ENCODE peak calls at places on chromosomes 16 and 17, in nine cellular contexts. C is progenitor cell of endocrine pancreas, R is BJ, N is cardiac muscle cell, E is GM12865, Q is DND-41, B is RWPE1, V is NB4, L is body of pancreas. U is an unnamed sample.

GRCh38 chr17:61294777-61295176 is 104.9 kb upstream of the TBX2 start:
- DNase-seq in C (no peak), R (no peak), N (no peak), E (peak; percentile 5), Q (no peak), B (no peak), V (no peak), L (no peak), U (no peak)

GRCh38 chr16:87705780-87706277 is 60.0 kb downstream of the KLHDC4 start:
- DNase-seq in C (peak; percentile 45), R (no peak), N (no peak), E (no peak), Q (no peak), B (no peak), V (no peak), L (peak; percentile 37), U (no peak)

GRCh38 chr17:79532107-79532790 is 78.6 kb downstream of the RBFOX3 start:
- DNase-seq in C (no peak), R (no peak), N (no peak), E (no peak), Q (no peak), B (no peak), V (no peak), L (no peak), U (peak; percentile 70)

GRCh38 chr16:11670171-11671131 is 2.2 kb downstream of the SNN start:
- DNase-seq in C (no peak), R (no peak), N (no peak), E (peak; percentile 83), Q (no peak), B (no peak), V (no peak), L (peak; percentile 74), U (peak; percentile 78)

GRCh38 chr17:28657756-28658155 is 4.0 kb downstream of the SDF2 start:
- DNase-seq in C (no peak), R (no peak), N (no peak), E (no peak), Q (no peak), B (no peak), V (no peak), L (no peak), U (no peak)

GRCh38 chr17:16197276-16197675 is 18.1 kb downstream of the NCOR1 start:
- DNase-seq in C (no peak), R (no peak), N (no peak), E (no peak), Q (no peak), B (no peak), V (no peak), L (no peak), U (no peak)

GRCh38 chr16:87119168-87119567 is 198.0 kb downstream of the C16orf95 start:
- DNase-seq in C (no peak), R (no peak), N (no peak), E (no peak), Q (no peak), B (no peak), V (no peak), L (no peak), U (no peak)

GRCh38 chr16:1265826-1266225 is 10.0 kb downstream of the TPSD1 start:
- DNase-seq in C (no peak), R (no peak), N (no peak), E (no peak), Q (no peak), B (no peak), V (no peak), L (no peak), U (no peak)

GRCh38 chr17:3956983-3957382 is 7.3 kb downstream of the ATP2A3 start:
- DNase-seq in C (no peak), R (no peak), N (no peak), E (no peak), Q (no peak), B (no peak), V (no peak), L (no peak), U (no peak)

GRCh38 chr16:28264656-28265055 is 27.7 kb upstream of the SBK1 start:
- DNase-seq in C (no peak), R (no peak), N (no peak), E (no peak), Q (no peak), B (peak; percentile 15), V (peak; percentile 74), L (peak; percentile 32), U (no peak)

GRCh38 chr17:45149669-45150603 is 1.7 kb downstream of the HEXIM1 start:
- DNase-seq in C (no peak), R (no peak), N (peak; percentile 76), E (peak; percentile 64), Q (peak; percentile 53), B (no peak), V (peak; percentile 67), L (peak; percentile 72), U (peak; percentile 85)

GRCh38 chr17:82051776-82052637 is at the start of the genes GPS1 and RFNG:
- DNase-seq in C (peak; percentile 67), R (no peak), N (peak; percentile 88), E (peak; percentile 82), Q (peak; percentile 79), B (peak; percentile 68), V (peak; percentile 80), L (peak; percentile 78), U (no peak)

GRCh38 chr17:65519471-65519870 is 42.0 kb downstream of the AXIN2 start:
- DNase-seq in C (no peak), R (no peak), N (no peak), E (no peak), Q (no peak), B (no peak), V (no peak), L (no peak), U (no peak)

GRCh38 chr16:57699899-57700298 is 5.3 kb downstream of the DRC7 start:
- DNase-seq in C (no peak), R (no peak), N (no peak), E (no peak), Q (no peak), B (no peak), V (no peak), L (no peak), U (no peak)

GRCh38 chr16:31134091-31134571 is 1.4 kb downstream of the PRSS8 start:
- DNase-seq in C (no peak), R (no peak), N (no peak), E (no peak), Q (no peak), B (peak; percentile 52), V (peak; percentile 32), L (peak; percentile 56), U (no peak)

GRCh38 chr16:88700636-88701482 is 5.3 kb downstream of the RNF166 start:
- DNase-seq in C (no peak), R (no peak), N (no peak), E (peak; percentile 96), Q (peak; percentile 96), B (no peak), V (peak; percentile 100), L (peak; percentile 61), U (no peak)

GRCh38 chr16:75256059-75256870 is 4.8 kb upstream of the BCAR1 start:
- DNase-seq in C (no peak), R (no peak), N (peak; percentile 64), E (no peak), Q (no peak), B (no peak), V (no peak), L (peak; percentile 41), U (peak; percentile 90)

GRCh38 chr16:29757950-29758466 is 12.2 kb upstream of the C16orf54 start:
- DNase-seq in C (no peak), R (peak; percentile 13), N (no peak), E (no peak), Q (no peak), B (no peak), V (peak; percentile 56), L (no peak), U (no peak)

GRCh38 chr16:47511882-47512281 is 50.8 kb downstream of the PHKB start:
- DNase-seq in C (no peak), R (no peak), N (no peak), E (no peak), Q (no peak), B (no peak), V (peak; percentile 19), L (no peak), U (no peak)

GRCh38 chr16:50372611-50373344 is 4.0 kb upstream of the BRD7 start:
- DNase-seq in C (no peak), R (no peak), N (peak; percentile 49), E (no peak), Q (no peak), B (peak; percentile 32), V (no peak), L (peak; percentile 44), U (no peak)
- TF ChIP-seq CTCF in C (no peak), R (no peak), N (no peak), E (no peak), Q (no peak), B (no peak), V (no peak), L (no peak), U (no peak)

GRCh38 chr16:10245002-10245401 is 62.8 kb upstream of the GRIN2A start:
- DNase-seq in C (no peak), R (no peak), N (no peak), E (no peak), Q (no peak), B (no peak), V (no peak), L (no peak), U (no peak)
- TF ChIP-seq CTCF in C (no peak), R (no peak), N (no peak), E (no peak), Q (no peak), B (no peak), V (no peak), L (no peak), U (no peak)

DNA sequence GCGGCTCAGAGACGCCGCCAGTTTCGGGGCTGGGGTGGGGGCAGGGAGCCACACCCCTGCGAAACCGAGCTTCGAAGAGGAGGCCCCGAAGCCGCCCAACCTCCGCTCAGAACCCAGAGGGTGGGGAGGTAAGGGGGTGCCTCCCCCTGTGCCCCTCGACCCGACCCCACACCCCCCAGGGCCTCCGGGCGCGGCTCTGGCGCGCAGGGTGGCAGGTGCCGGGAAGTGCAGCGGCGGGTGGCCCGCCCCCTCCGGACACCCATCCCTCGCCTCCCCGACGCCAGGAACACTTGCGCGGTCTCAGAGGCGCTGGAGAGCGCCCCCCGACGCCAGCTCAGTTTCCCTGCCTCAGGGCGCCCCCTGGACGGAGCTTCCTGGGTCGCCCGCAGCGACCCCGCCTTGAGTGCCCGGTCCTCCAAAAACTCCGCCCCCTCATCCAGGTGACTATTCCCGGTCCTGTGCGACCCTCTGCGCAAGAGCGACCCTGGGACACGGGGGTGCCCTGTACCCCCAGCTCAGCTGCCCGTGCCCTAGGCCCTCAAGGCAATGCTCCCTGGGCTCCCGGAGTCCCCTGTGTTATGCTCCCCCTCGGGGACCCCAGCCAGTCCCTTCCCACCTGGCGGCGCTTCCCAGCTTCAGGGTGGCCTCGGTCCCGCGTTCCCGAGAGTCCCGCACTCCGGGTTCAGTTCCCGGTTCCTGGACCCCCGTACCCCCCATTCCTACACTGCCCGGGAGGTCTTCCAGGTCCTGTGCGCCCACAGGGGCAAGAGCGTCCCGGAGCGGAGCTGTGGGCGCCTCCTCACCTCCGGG is 562 bp downstream of the PPL start:
- DNase-seq in C (peak; percentile 69), R (no peak), N (peak; percentile 57), E (no peak), Q (no peak), B (peak; percentile 49), V (no peak), L (peak; percentile 60), U (no peak)
- TF ChIP-seq CTCF in C (peak; percentile 58), R (peak; percentile 25), N (peak; percentile 28), E (peak; percentile 14), Q (no peak), B (peak; percentile 63), V (no peak), L (peak; percentile 44), U (peak; percentile 64)

DNA sequence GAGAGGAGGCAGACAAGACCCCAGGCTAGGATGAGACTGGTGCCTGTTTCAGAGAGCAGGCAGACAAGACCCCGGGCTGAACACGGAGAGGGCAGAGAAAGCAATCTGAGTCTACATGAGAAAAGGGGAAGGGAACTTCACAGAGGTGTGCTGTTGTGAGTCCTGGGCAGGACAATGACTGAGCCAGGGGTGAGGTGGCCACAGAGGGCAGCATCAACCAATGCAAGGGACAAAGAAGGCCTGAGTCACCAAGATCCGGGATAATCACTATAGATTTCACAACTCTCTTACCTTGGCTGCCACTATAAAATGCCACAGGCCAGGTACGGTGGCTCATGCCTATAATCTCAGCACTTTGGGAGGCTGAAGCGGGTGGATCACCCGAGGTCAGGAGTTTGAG is 89.0 kb downstream of the SLC39A11 start:
- DNase-seq in C (no peak), R (no peak), N (no peak), E (no peak), Q (no peak), B (peak; percentile 26), V (no peak), L (peak; percentile 63), U (no peak)
- TF ChIP-seq CTCF in C (no peak), R (no peak), N (no peak), E (no peak), Q (no peak), B (no peak), V (no peak), L (peak; percentile 29), U (no peak)